ENCODE peak calls at places on chromosomes 2 and 18, in seven cellular contexts. E, R, D, F, K, U and S are unnamed samples.

GRCh38 chr2:172270278-172271079 is 156.9 kb upstream of the ITGA6 start:
- DNase-seq in D (no peak), F (peak; percentile 49), E (peak; percentile 90), R (no peak), K (peak; percentile 87), U (no peak), S (no peak)

GRCh38 chr2:98234763-98235162 is 111.5 kb upstream of the CNGA3 start:
- DNase-seq in D (no peak), R (no peak), F (no peak), U (no peak), E (no peak), K (no peak), S (no peak)

GRCh38 chr2:6526093-6526824 is 339.4 kb downstream of the CMPK2 start:
- DNase-seq in D (no peak), R (no peak), K (peak; percentile 75), E (peak; percentile 49), U (no peak), F (peak; percentile 90), S (no peak)

GRCh38 chr18:13416848-13417247 is 198.3 kb downstream of the LDLRAD4 start:
- DNase-seq in K (no peak), U (peak; percentile 72), E (no peak), R (no peak), F (no peak), D (no peak), S (no peak)

GRCh38 chr18:79921984-79922965 is 29.2 kb downstream of the SLC66A2 start:
- DNase-seq in E (peak; percentile 3), R (no peak), D (no peak), K (no peak), U (peak; percentile 19), F (no peak), S (peak; percentile 18)

GRCh38 chr2:147352294-147352693 is 492.5 kb upstream of the ACVR2A start:
- DNase-seq in D (no peak), U (no peak), K (no peak), E (peak; percentile 86), R (no peak), F (no peak), S (no peak)

GRCh38 chr2:70645733-70646420 is 92.3 kb upstream of the TGFA start:
- DNase-seq in R (no peak), U (no peak), F (peak; percentile 65), D (no peak), K (peak; percentile 64), E (no peak), S (no peak)

GRCh38 chr18:52588916-52589315 is 248.9 kb downstream of the DCC start:
- DNase-seq in E (no peak), F (no peak), U (no peak), D (no peak), R (peak; percentile 39), K (no peak), S (no peak)

GRCh38 chr2:43848174-43848573 is 9.4 kb downstream of the ABCG8 start:
- DNase-seq in R (peak; percentile 31), E (no peak), K (peak; percentile 24), U (no peak), F (no peak), D (no peak), S (no peak)

GRCh38 chr2:176999331-176999730 is 213.3 kb upstream of the HNRNPA3 start:
- DNase-seq in R (peak; percentile 18), U (no peak), F (no peak), E (no peak), K (no peak), D (no peak), S (no peak)

GRCh38 chr2:95374916-95375471 is 27.5 kb upstream of the FAHD2A start:
- DNase-seq in E (no peak), R (no peak), K (peak; percentile 40), U (no peak), D (no peak), F (no peak), S (peak; percentile 36)

GRCh38 chr2:233714164-233714563 is 1.5 kb downstream of the UGT1A5 start:
- DNase-seq in E (no peak), K (no peak), D (no peak), U (no peak), R (no peak), F (no peak), S (no peak)

GRCh38 chr2:178775975-178776374 is 31.2 kb downstream of the TTN start:
- DNase-seq in K (no peak), F (no peak), D (no peak), U (no peak), E (no peak), R (no peak), S (no peak)

GRCh38 chr2:70088508-70089219 is 1.4 kb downstream of the PCBP1 start:
- DNase-seq in E (no peak), D (no peak), F (no peak), K (no peak), R (no peak), U (no peak), S (no peak)

GRCh38 chr18:73461780-73462059 is 593.9 kb upstream of the NETO1 start:
- DNase-seq in U (no peak), E (no peak), D (no peak), K (no peak), F (no peak), R (no peak), S (no peak)

GRCh38 chr2:140639628-140640027 is 1491.2 kb downstream of the LRP1B start:
- DNase-seq in F (no peak), E (no peak), U (no peak), R (no peak), K (no peak), D (no peak), S (no peak)

GRCh38 chr2:228507870-228508269 is 326.4 kb upstream of the SPHKAP start:
- DNase-seq in D (no peak), K (peak; percentile 77), U (no peak), R (peak; percentile 7), F (peak; percentile 84), E (no peak), S (no peak)

GRCh38 chr18:58788470-58788869 is 76.2 kb upstream of the ZNF532 start:
- DNase-seq in D (no peak), K (peak; percentile 56), U (no peak), E (no peak), F (no peak), R (no peak), S (no peak)

GRCh38 chr2:127400897-127401756 is 13.4 kb upstream of the MAP3K2 start:
- DNase-seq in E (no peak), K (peak; percentile 56), F (peak; percentile 68), R (peak; percentile 21), U (peak; percentile 68), D (peak; percentile 73), S (peak; percentile 68)

GRCh38 chr2:127405252-127405605 is 13.0 kb upstream of the PROC start:
- DNase-seq in E (no peak), F (no peak), D (no peak), K (no peak), U (no peak), R (no peak), S (no peak)

GRCh38 chr2:127404466-127405251 is 13.6 kb upstream of the PROC start:
- DNase-seq in E (no peak), R (no peak), F (no peak), K (peak; percentile 38), D (no peak), U (no peak), S (no peak)

GRCh38 chr2:127401757-127402695 is 14.3 kb upstream of the MAP3K2 start:
- DNase-seq in F (no peak), R (no peak), U (no peak), K (peak; percentile 38), E (no peak), D (no peak), S (no peak)

DNA sequence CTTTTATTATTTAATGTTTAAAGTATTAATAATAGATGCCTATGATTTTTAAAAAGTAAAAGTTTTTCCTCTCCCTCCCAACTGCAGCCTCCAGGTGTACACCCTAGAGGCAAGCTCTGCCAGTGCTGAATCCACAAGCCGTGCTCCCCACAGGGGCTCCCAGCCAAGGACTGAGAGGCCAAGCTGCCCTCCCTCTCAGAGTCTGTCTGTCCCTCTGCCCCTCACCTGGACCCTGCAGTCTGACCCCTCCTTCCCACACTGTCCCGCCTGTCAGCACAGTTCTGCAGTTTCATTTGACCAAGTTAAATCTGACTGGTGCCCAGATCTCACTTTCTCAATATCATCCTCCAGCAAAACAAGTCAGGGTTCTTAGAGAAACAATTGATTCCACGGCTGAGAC is 14.8 kb upstream of the PROC start:
- DNase-seq in E (no peak), F (no peak), U (no peak), D (no peak), R (no peak), K (peak; percentile 47), S (no peak)
- H3K4me1 ChIP-seq in E (peaks cover 3% of the 10 kb centered on the region), F (peaks cover 14% of the 10 kb centered on the region), U (peaks cover 17% of the 10 kb centered on the region), D (peaks cover 2% of the 10 kb centered on the region), R (peaks cover 35% of the 10 kb centered on the region), K (no peaks in the 10 kb centered on the region), S (peaks cover 38% of the 10 kb centered on the region)

GRCh38 chr2:26515771-26516170 is 37.8 kb upstream of the OTOF start:
- DNase-seq in F (no peak), U (no peak), D (no peak), R (no peak), K (no peak), E (no peak), S (no peak)
- H3K4me1 ChIP-seq in F (no peaks in the 10 kb centered on the region), U (no peaks in the 10 kb centered on the region), D (no peaks in the 10 kb centered on the region), R (no peaks in the 10 kb centered on the region), K (no peaks in the 10 kb centered on the region), E (no peaks in the 10 kb centered on the region), S (no peaks in the 10 kb centered on the region)

GRCh38 chr2:68436270-68436669 is 30.8 kb downstream of the FBXO48 start:
- DNase-seq in F (no peak), R (peak; percentile 30), D (no peak), K (no peak), U (no peak), E (no peak), S (no peak)

GRCh38 chr2:68438455-68439303 is 28.4 kb downstream of the FBXO48 start:
- DNase-seq in E (no peak), F (no peak), D (peak; percentile 65), K (no peak), U (no peak), R (no peak), S (no peak)

GRCh38 chr2:68441179-68441993 is 25.7 kb downstream of the FBXO48 start:
- DNase-seq in K (peak; percentile 92), R (peak; percentile 98), U (peak; percentile 84), E (peak; percentile 81), F (peak; percentile 95), D (peak; percentile 87), S (peak; percentile 81)

GRCh38 chr2:68447118-68447517 is 20.0 kb downstream of the FBXO48 start:
- DNase-seq in E (no peak), F (no peak), R (no peak), U (no peak), K (no peak), D (no peak), S (no peak)

GRCh38 chr2:68441994-68442322 is 25.1 kb downstream of the FBXO48 start:
- DNase-seq in R (no peak), K (no peak), U (no peak), D (no peak), F (no peak), E (no peak), S (no peak)
- H3K4me1 ChIP-seq in R (peaks cover 13% of the 10 kb centered on the region), K (peaks cover 7% of the 10 kb centered on the region), U (peaks cover 9% of the 10 kb centered on the region), D (no peaks in the 10 kb centered on the region), F (no peaks in the 10 kb centered on the region), E (peaks cover 22% of the 10 kb centered on the region), S (peaks cover 31% of the 10 kb centered on the region)

DNA sequence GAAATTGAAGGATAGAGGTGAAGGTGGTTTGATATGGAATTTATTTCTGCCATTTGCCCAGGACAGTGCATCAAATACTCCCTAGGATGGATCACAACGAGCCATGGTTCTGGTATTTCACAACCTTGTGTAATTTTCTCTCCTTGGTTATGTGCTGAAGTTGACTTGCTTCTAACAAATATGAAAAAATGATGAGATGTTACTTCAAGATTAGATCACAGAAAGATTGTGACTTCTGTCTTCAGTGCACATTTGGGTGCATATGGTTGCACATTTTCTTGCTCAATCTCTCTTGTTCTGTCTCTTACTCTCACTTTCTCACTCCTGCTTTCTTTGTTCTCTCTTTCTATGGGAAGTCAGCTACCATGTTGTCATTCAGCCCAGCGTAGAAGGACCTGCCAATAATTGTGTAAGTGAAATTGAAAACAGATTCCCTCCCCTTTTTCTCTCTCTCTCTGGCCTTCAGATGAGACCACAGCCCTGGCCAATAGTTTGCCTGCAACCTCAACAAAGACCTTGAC is 104.6 kb upstream of the RMDN2 start:
- DNase-seq in E (no peak), D (no peak), R (no peak), F (no peak), U (no peak), K (no peak), S (no peak)
- H3K4me1 ChIP-seq in E (no peaks in the 10 kb centered on the region), D (no peaks in the 10 kb centered on the region), R (peaks cover 3% of the 10 kb centered on the region), F (no peaks in the 10 kb centered on the region), U (no peaks in the 10 kb centered on the region), K (peaks cover 8% of the 10 kb centered on the region), S (peaks cover 11% of the 10 kb centered on the region)